ENCODE peak calls at places on chromosomes 1 and 21, in ten cellular contexts. H is GM10248, A is uterus, R is upper lobe of right lung, F is endodermal cell, P is dorsolateral prefrontal cortex, E is fibroblast of villous mesenchyme, S is progenitor cell of endocrine pancreas, J is pancreas, Y is AG09309. C is an unnamed sample.

GRCh38 chr21:46323227-46323709 is 402 bp downstream of the C21orf58 start:
- DNase-seq in H (peak; percentile 26), A (no peak), R (no peak), F (peak; percentile 47), P (no peak), E (no peak), S (no peak), J (no peak), Y (no peak), C (no peak)

GRCh38 chr1:200793677-200794076 is 55.0 kb downstream of the CAMSAP2 start:
- DNase-seq in H (no peak), A (no peak), R (no peak), F (no peak), P (no peak), E (no peak), S (no peak), J (no peak), Y (no peak), C (no peak)

GRCh38 chr1:193609592-193609991 is 423.2 kb upstream of the B3GALT2 start:
- DNase-seq in H (no peak), A (no peak), R (no peak), F (no peak), P (no peak), E (no peak), S (no peak), J (no peak), Y (no peak), C (no peak)

GRCh38 chr1:90963651-90964050 is 58.2 kb downstream of the ZNF644 start:
- DNase-seq in H (no peak), A (no peak), R (no peak), F (no peak), P (no peak), E (no peak), S (no peak), J (no peak), Y (no peak), C (no peak)

GRCh38 chr1:223364685-223365382 is 858 bp upstream of the SUSD4 start:
- DNase-seq in H (no peak), A (no peak), R (no peak), F (peak; percentile 88), P (peak; percentile 51), E (no peak), S (no peak), J (peak; percentile 84), Y (no peak), C (no peak)

GRCh38 chr1:167805041-167805556 is 83.3 kb downstream of the MPZL1 start:
- DNase-seq in H (peak; percentile 30), A (no peak), R (no peak), F (no peak), P (no peak), E (peak; percentile 16), S (no peak), J (no peak), Y (no peak), C (no peak)

GRCh38 chr1:181104042-181104789 is 15.7 kb downstream of the IER5 start:
- DNase-seq in H (peak; percentile 45), A (no peak), R (no peak), F (no peak), P (no peak), E (no peak), S (no peak), J (no peak), Y (no peak), C (no peak)

GRCh38 chr1:33337994-33338494 is 17.1 kb upstream of the A3GALT2 start:
- DNase-seq in H (no peak), A (peak; percentile 51), R (no peak), F (no peak), P (no peak), E (peak; percentile 91), S (no peak), J (no peak), Y (no peak), C (peak; percentile 60)

GRCh38 chr1:88655685-88656299 is 28.3 kb upstream of the PKN2 start:
- DNase-seq in H (peak; percentile 20), A (no peak), R (no peak), F (no peak), P (no peak), E (peak; percentile 56), S (no peak), J (no peak), Y (no peak), C (peak; percentile 31)

GRCh38 chr21:33761104-33762036 is 119.1 kb downstream of the ITSN1 start:
- DNase-seq in H (no peak), A (peak; percentile 26), R (no peak), F (no peak), P (no peak), E (peak; percentile 98), S (no peak), J (no peak), Y (peak; percentile 96), C (peak; percentile 96)

GRCh38 chr1:160371346-160371631 is 4.4 kb downstream of the NHLH1 start:
- DNase-seq in H (no peak), A (no peak), R (no peak), F (no peak), P (no peak), E (no peak), S (no peak), J (no peak), Y (no peak), C (no peak)

DNA sequence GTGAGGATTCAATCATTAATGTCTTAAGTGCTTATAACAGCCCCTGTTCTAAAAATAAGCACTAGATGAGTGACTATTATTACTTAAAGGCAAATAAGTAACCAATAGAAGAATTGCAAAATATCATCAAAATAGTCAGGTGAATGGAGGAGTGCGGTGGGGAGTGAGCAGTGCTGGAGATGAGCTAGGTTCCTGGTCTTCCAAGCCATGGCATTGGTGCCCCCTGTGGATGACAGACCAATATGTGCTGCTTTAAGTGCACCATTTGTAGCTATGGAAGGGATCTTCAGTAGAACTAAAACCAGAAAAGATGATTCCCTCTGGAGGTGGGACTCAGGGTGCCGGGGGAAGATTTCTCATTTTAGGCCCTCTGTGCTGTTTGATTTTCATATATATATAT is 46.1 kb upstream of the SLC30A1 start:
- DNase-seq in H (no peak), A (no peak), R (peak; percentile 54), F (no peak), P (no peak), E (peak; percentile 70), S (no peak), J (no peak), Y (no peak), C (peak; percentile 31)
- TF ChIP-seq CTCF in H (peak; percentile 48), A (no peak), R (peak; percentile 47), F (peak; percentile 59), P (no peak), E (peak; percentile 64), S (no peak), J (no peak), Y (peak; percentile 59), C (peak; percentile 55)

GRCh38 chr1:203166192-203166940 is 9.3 kb downstream of the MYBPH start:
- DNase-seq in H (peak; percentile 59), A (no peak), R (peak; percentile 75), F (peak; percentile 75), P (no peak), E (no peak), S (no peak), J (no peak), Y (no peak), C (no peak)
- TF ChIP-seq CTCF in H (peak; percentile 34), A (no peak), R (peak; percentile 20), F (peak; percentile 70), P (no peak), E (peak; percentile 27), S (peak; percentile 28), J (peak; percentile 14), Y (no peak), C (no peak)

GRCh38 chr1:184048841-184049240 is 2.7 kb upstream of the TSEN15 start:
- DNase-seq in H (no peak), A (no peak), R (no peak), F (no peak), P (no peak), E (no peak), S (no peak), J (no peak), Y (no peak), C (no peak)

GRCh38 chr1:184041731-184042130 is 4.2 kb upstream of the COLGALT2 start:
- DNase-seq in H (no peak), A (no peak), R (no peak), F (no peak), P (no peak), E (no peak), S (no peak), J (no peak), Y (no peak), C (no peak)

GRCh38 chr1:184049291-184049690 is 2.2 kb upstream of the TSEN15 start:
- DNase-seq in H (no peak), A (no peak), R (no peak), F (no peak), P (no peak), E (no peak), S (no peak), J (no peak), Y (no peak), C (no peak)

GRCh38 chr1:184049836-184050468 is 1.6 kb upstream of the TSEN15 start:
- DNase-seq in H (no peak), A (no peak), R (no peak), F (no peak), P (no peak), E (no peak), S (no peak), J (no peak), Y (no peak), C (no peak)

DNA sequence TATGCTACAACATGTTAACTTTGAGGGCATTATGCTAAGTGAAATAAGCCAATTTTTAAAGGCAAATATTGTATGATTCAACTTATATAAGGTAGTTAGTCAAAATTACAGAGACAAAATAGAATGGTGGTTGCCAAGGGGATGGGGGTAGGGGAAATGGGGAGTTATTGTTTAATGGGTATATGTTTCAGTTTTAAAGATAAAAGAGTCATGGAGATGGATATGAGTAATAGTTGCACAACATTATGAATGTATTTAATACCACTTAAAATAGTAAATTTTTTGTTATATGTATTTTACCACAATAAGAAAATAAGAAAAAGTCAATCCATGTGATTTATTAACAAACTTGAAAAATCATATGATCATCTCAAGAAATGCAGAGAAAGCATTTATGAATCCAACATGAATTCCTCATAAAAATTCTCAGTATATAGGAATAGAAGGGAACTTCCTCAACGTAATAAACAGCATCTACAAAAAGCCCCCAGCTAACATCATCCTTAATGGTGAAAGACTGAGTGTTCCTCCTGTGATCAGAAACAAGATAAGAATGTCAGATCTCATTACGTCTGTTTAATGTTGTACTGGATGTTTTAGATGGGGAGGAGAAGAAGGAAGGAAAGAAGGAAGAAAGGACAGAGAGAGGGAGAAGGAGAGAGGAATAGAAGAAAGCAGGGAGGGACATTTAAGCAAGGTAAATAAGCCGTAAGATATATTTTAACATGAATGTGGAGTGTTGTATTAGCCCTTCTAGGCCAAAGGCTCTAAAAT is 6.7 kb upstream of the TSEN15 start:
- DNase-seq in H (no peak), A (no peak), R (no peak), F (no peak), P (no peak), E (no peak), S (no peak), J (no peak), Y (no peak), C (no peak)
- TF ChIP-seq CTCF in H (no peak), A (no peak), R (no peak), F (no peak), P (no peak), E (no peak), S (no peak), J (no peak), Y (no peak), C (no peak)

DNA sequence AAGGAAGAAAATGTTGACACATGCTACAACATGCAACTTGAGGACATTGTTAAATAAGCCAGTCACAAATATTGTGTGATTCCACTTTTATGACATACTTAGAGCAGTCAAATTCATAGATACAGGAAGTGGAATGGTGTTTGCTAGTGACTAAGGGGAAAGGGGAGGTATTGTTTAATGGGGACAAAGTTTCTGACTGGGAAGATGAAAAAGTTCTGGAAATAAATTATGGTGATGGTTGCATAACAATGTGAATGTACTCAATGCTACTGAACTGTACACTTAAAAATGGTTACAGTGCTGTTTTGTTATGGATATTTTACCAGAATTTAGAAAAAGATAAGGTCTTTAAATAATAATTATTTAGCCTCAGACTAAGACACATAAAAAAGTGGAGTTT is 77.7 kb downstream of the RHOU start:
- DNase-seq in H (no peak), A (no peak), R (no peak), F (no peak), P (no peak), E (no peak), S (no peak), J (no peak), Y (no peak), C (no peak)
- TF ChIP-seq CTCF in H (no peak), A (no peak), R (no peak), F (no peak), P (no peak), E (no peak), S (no peak), J (no peak), Y (no peak), C (no peak)

C was measured in HFFc6.